ENCODE peak calls at places on chromosome 1, in nine cellular contexts. Z is neural progenitor cell; O is omental fat pad; L is activated CD8-positive, alpha-beta T cell treated with anti-CD3 and anti-CD28 coated beads for 36 hours; E is glutamatergic neuron; M is RWPE1; B is epithelial cell of esophagus; Y is cardiac fibroblast; V is transverse colon. W is an unnamed sample.
A peak's percentile ranks its signal among the peaks of the same experiment; 100 is the strongest.

GRCh38 chr1:190098756-190099155 is 378.9 kb downstream of the BRINP3 start:
- DNase-seq in Z (no peak), O (no peak), L (no peak), E (no peak), M (no peak), B (no peak), Y (no peak), V (no peak), W (no peak)

GRCh38 chr1:234368320-234369032 is 4.8 kb upstream of the COA6 start:
- DNase-seq in Z (no peak), O (no peak), L (peak; percentile 26), E (no peak), M (no peak), B (no peak), Y (no peak), V (no peak), W (no peak)

GRCh38 chr1:177872563-177872900 is 97.3 kb downstream of the SEC16B start:
- DNase-seq in Z (no peak), O (no peak), L (no peak), E (no peak), M (no peak), B (no peak), Y (no peak), V (no peak), W (no peak)

GRCh38 chr1:53732912-53733317 is 6.0 kb downstream of the GLIS1 start:
- DNase-seq in Z (no peak), O (no peak), L (no peak), E (no peak), M (no peak), B (peak; percentile 46), Y (peak; percentile 77), V (no peak), W (no peak)

GRCh38 chr1:89070509-89070908 is 5.5 kb upstream of the GBP1 start:
- DNase-seq in Z (no peak), O (no peak), L (no peak), E (no peak), M (no peak), B (no peak), Y (no peak), V (no peak), W (no peak)

GRCh38 chr1:197595244-197595904 is 179.9 kb downstream of the DENND1B start:
- DNase-seq in Z (peak; percentile 9), O (no peak), L (no peak), E (no peak), M (no peak), B (no peak), Y (no peak), V (no peak), W (no peak)

GRCh38 chr1:155128755-155129473 is 1.2 kb downstream of the EFNA1 start:
- DNase-seq in Z (no peak), O (no peak), L (no peak), E (no peak), M (no peak), B (peak; percentile 52), Y (peak; percentile 30), V (peak; percentile 85), W (no peak)

GRCh38 chr1:67214420-67215174 is 48.3 kb downstream of the IL23R start:
- DNase-seq in Z (peak; percentile 54), O (no peak), L (peak; percentile 79), E (no peak), M (peak; percentile 13), B (peak; percentile 57), Y (peak; percentile 34), V (peak; percentile 29), W (no peak)

GRCh38 chr1:25641931-25642611 is 25.5 kb downstream of the MAN1C1 start:
- DNase-seq in Z (no peak), O (no peak), L (no peak), E (no peak), M (no peak), B (no peak), Y (peak; percentile 71), V (no peak), W (no peak)

GRCh38 chr1:66403031-66403731 is 130.8 kb upstream of the SGIP1 start:
- DNase-seq in Z (no peak), O (no peak), L (no peak), E (no peak), M (no peak), B (no peak), Y (peak; percentile 20), V (no peak), W (no peak)

GRCh38 chr1:66733348-66734017 is 18.8 kb upstream of the DYNLT5 start:
- DNase-seq in Z (no peak), O (no peak), L (no peak), E (no peak), M (peak; percentile 18), B (peak; percentile 68), Y (no peak), V (no peak), W (no peak)

GRCh38 chr1:221634010-221634409 is 107.9 kb downstream of the DUSP10 start:
- DNase-seq in Z (no peak), O (no peak), L (no peak), E (no peak), M (no peak), B (no peak), Y (no peak), V (no peak), W (no peak)

GRCh38 chr1:236303675-236304074 is 21.9 kb upstream of the ERO1B start:
- DNase-seq in Z (peak; percentile 23), O (no peak), L (peak; percentile 42), E (no peak), M (peak; percentile 2), B (peak; percentile 56), Y (no peak), V (no peak), W (no peak)

GRCh38 chr1:20087668-20088067 is 17.7 kb downstream of the PLA2G5 start:
- DNase-seq in Z (no peak), O (no peak), L (peak; percentile 7), E (no peak), M (no peak), B (no peak), Y (no peak), V (no peak), W (no peak)

GRCh38 chr1:156458181-156458503 is 42.4 kb downstream of the MEF2D start:
- DNase-seq in Z (no peak), O (no peak), L (no peak), E (no peak), M (no peak), B (peak; percentile 61), Y (no peak), V (no peak), W (no peak)

GRCh38 chr1:211420389-211420788 is 71.6 kb downstream of the RD3 start:
- DNase-seq in Z (peak; percentile 7), O (no peak), L (peak; percentile 48), E (no peak), M (no peak), B (peak; percentile 8), Y (peak; percentile 11), V (no peak), W (no peak)

GRCh38 chr1:1624443-1625403 is 7.2 kb upstream of the MMP23B start:
- DNase-seq in Z (no peak), O (no peak), L (no peak), E (peak; percentile 65), M (no peak), B (no peak), Y (peak; percentile 36), V (no peak), W (no peak)
- TF ChIP-seq CTCF in Z (no peak), O (no peak), L (no peak), E (no peak), M (no peak), B (no peak), Y (no peak), V (no peak), W (no peak)

GRCh38 chr1:232172556-232172955 is 457.4 kb downstream of the SIPA1L2 start:
- DNase-seq in Z (no peak), O (no peak), L (no peak), E (no peak), M (no peak), B (no peak), Y (no peak), V (no peak), W (no peak)

GRCh38 chr1:232174306-232174705 is 455.6 kb downstream of the SIPA1L2 start:
- DNase-seq in Z (no peak), O (no peak), L (no peak), E (no peak), M (no peak), B (no peak), Y (no peak), V (no peak), W (no peak)

GRCh38 chr1:232168513-232168912 is 461.4 kb downstream of the SIPA1L2 start:
- DNase-seq in Z (no peak), O (no peak), L (no peak), E (no peak), M (no peak), B (no peak), Y (no peak), V (no peak), W (no peak)

GRCh38 chr1:232169436-232169835 is 460.5 kb downstream of the SIPA1L2 start:
- DNase-seq in Z (no peak), O (no peak), L (no peak), E (no peak), M (no peak), B (no peak), Y (no peak), V (no peak), W (no peak)

DNA sequence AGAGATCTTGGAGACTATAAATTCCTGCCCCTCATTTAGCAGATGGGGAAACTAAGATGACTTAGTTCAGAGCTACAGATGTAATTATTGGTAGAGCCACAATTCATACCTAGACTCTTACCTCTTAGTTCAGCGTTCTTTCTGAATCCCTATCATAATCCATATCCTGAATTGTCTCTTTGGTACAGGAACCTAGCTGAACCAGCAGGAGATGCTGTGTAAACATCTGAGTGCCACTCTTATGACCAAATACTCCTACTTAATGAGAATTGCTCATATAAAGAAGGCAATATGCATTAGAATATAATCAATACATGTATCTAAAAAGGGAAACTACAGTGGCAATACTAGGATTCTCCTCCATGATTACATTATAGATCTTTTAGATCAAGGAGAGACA is 459.0 kb downstream of the SIPA1L2 start:
- DNase-seq in Z (no peak), O (no peak), L (no peak), E (no peak), M (no peak), B (peak; percentile 27), Y (no peak), V (no peak), W (no peak)
- TF ChIP-seq CTCF in Z (no peak), O (no peak), L (no peak), E (no peak), M (no peak), B (peak; percentile 63), Y (no peak), V (no peak), W (peak; percentile 21)

GRCh38 chr1:3480369-3480719 is 25.9 kb downstream of the ARHGEF16 start:
- DNase-seq in Z (no peak), O (no peak), L (no peak), E (no peak), M (no peak), B (no peak), Y (no peak), V (peak; percentile 67), W (no peak)
- TF ChIP-seq CTCF in Z (no peak), O (no peak), L (no peak), E (no peak), M (no peak), B (no peak), Y (no peak), V (no peak), W (no peak)

DNA sequence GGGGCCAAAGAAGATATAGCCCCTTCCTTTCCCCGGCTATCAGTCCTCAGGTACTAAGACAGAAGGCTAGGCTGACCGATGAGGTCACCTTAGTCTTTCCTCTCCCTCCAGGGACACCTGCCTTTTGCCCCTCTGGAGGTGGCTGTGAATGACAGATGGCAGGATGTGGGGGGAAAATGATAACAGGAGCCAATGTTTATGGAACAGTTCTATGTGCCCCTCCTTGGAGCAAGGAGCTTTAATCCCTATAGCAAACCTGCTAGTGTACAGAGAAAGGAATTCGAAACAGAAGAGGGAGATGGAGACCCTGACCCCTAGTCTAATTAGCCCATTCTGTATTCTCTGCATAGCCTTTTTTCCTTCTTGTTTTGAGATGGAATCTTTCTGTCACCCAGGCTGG is 28.1 kb downstream of the SERINC2 start:
- DNase-seq in Z (no peak), O (no peak), L (no peak), E (no peak), M (no peak), B (no peak), Y (no peak), V (no peak), W (no peak)
- TF ChIP-seq CTCF in Z (no peak), O (no peak), L (no peak), E (no peak), M (no peak), B (no peak), Y (no peak), V (no peak), W (no peak)

W was measured in D721Med.